ENCODE peak calls at places on chromosomes 7 and 10, in nine cellular contexts. B, L, C, G, M, F, Y, Z and W are unnamed samples.

GRCh38 chr10:51733061-51733460 is 33.7 kb upstream of the CSTF2T start:
- DNase-seq in B (no peak), L (no peak), C (no peak), G (no peak), M (no peak), F (no peak), Y (no peak), Z (no peak), W (no peak)

GRCh38 chr7:12111461-12112405 is 99.4 kb upstream of the TMEM106B start:
- DNase-seq in B (no peak), L (no peak), C (no peak), G (no peak), M (no peak), F (no peak), Y (no peak), Z (peak; percentile 23), W (peak; percentile 17)

GRCh38 chr7:80288175-80289122 is 153.8 kb downstream of the GNAI1 start:
- DNase-seq in B (peak; percentile 44), L (no peak), C (no peak), G (no peak), M (no peak), F (no peak), Y (no peak), Z (no peak), W (no peak)

GRCh38 chr10:72254891-72255568 is 18.7 kb upstream of the DDIT4 start:
- DNase-seq in B (peak; percentile 87), L (peak; percentile 89), C (no peak), G (no peak), M (peak; percentile 74), F (peak; percentile 97), Y (peak; percentile 88), Z (peak; percentile 95), W (peak; percentile 91)

GRCh38 chr7:101608772-101609713 is 20.1 kb downstream of the MYL10 start:
- DNase-seq in B (no peak), L (peak; percentile 73), C (no peak), G (no peak), M (no peak), F (no peak), Y (no peak), Z (no peak), W (no peak)

GRCh38 chr10:84224411-84225028 is 824 bp downstream of the LRIT2 start:
- DNase-seq in B (no peak), L (no peak), C (no peak), G (no peak), M (no peak), F (no peak), Y (no peak), Z (no peak), W (no peak)

GRCh38 chr7:22052650-22053336 is 107.1 kb upstream of the CDCA7L start:
- DNase-seq in B (no peak), L (no peak), C (no peak), G (no peak), M (no peak), F (no peak), Y (no peak), Z (no peak), W (no peak)

GRCh38 chr7:157832866-157833607 is 496.2 kb downstream of the DNAJB6 start:
- DNase-seq in B (no peak), L (no peak), C (no peak), G (no peak), M (no peak), F (no peak), Y (no peak), Z (no peak), W (no peak)

DNA sequence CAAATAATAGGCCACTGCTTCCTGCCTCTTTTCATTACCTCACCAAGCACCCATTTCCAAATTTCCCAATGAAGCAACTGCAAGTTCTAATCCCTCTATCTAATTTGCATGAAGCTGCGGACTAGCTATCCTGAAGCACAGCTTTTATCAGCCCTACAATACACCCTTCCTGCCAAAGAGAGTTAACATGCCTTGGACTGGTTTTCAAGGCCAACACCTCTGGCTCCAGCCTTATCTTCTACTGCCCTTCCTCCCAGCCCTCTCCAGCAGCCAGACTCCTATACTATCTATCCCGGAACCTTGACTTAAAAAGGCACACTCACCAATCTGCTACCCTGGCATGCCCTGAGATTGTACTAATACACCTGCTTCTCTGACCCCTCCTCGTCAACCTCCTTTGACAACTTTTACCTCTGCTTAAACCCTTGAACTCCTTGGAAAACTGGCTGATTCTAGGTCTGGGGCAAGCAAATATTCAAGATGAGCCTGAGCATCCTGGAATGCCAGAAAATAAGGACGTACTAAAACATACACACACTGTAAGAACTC is 73.4 kb downstream of the SGMS1 start:
- DNase-seq in B (no peak), L (no peak), C (no peak), G (no peak), M (no peak), F (no peak), Y (peak; percentile 41), Z (peak; percentile 78), W (no peak)
- TF ChIP-seq POLR2A in B (no peak), L (no peak), C (no peak), G (no peak), M (no peak), F (no peak), Y (no peak), Z (no peak), W (no peak)

DNA sequence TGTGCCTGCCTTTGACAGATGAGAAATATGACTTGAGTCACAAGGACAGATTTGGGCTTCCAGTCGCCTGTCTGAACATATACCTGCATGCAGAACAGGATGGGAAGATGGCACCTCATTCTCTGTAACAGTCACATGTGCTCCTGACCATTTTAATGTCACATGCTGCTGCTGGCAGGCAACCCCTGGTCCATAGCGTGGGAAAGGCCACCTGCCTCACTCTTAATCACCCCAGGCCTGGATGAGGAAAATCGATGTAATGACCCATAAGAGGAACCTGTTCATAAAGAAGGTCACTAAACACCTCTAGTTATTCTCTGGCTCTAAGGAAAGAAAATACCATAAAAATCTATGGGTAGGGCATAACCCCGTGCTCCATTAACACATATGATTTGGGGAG is 110.2 kb downstream of the GFRA1 start:
- DNase-seq in B (no peak), L (no peak), C (no peak), G (no peak), M (no peak), F (no peak), Y (no peak), Z (no peak), W (no peak)
- TF ChIP-seq CTCF in B (no peak), L (no peak), C (no peak), G (no peak), M (no peak), F (no peak), Y (no peak), Z (no peak), W (no peak)

GRCh38 chr10:31929260-31929985 is 792 bp upstream of the ARHGAP12 start:
- DNase-seq in B (peak; percentile 64), L (peak; percentile 67), C (no peak), G (no peak), M (peak; percentile 66), F (no peak), Y (peak; percentile 53), Z (peak; percentile 73), W (peak; percentile 47)

GRCh38 chr10:31926765-31927596 is 1.6 kb downstream of the ARHGAP12 start:
- DNase-seq in B (peak; percentile 38), L (no peak), C (no peak), G (no peak), M (no peak), F (no peak), Y (no peak), Z (no peak), W (no peak)

GRCh38 chr10:31929986-31930675 is 1.5 kb upstream of the ARHGAP12 start:
- DNase-seq in B (no peak), L (no peak), C (no peak), G (no peak), M (peak; percentile 34), F (no peak), Y (no peak), Z (no peak), W (no peak)

GRCh38 chr10:31927597-31928530 is 767 bp downstream of the ARHGAP12 start:
- DNase-seq in B (peak; percentile 77), L (peak; percentile 35), C (no peak), G (peak; percentile 19), M (peak; percentile 62), F (no peak), Y (peak; percentile 55), Z (peak; percentile 67), W (peak; percentile 46)

GRCh38 chr10:31928531-31929259 is at the start of gene ARHGAP12:
- DNase-seq in B (peak; percentile 89), L (peak; percentile 92), C (no peak), G (peak; percentile 38), M (peak; percentile 89), F (peak; percentile 97), Y (peak; percentile 93), Z (peak; percentile 89), W (peak; percentile 93)
- H3K4me1 ChIP-seq in B (peaks cover 55% of the 10 kb centered on the region), L (no peaks in the 10 kb centered on the region), C (peaks cover 52% of the 10 kb centered on the region), G (peaks cover 46% of the 10 kb centered on the region), M (peaks cover 13% of the 10 kb centered on the region), F (peaks cover 41% of the 10 kb centered on the region), Y (peaks cover 36% of the 10 kb centered on the region), Z (peaks cover 38% of the 10 kb centered on the region), W (no peaks in the 10 kb centered on the region)

GRCh38 chr10:45466784-45467183 is 92.8 kb downstream of the ALOX5 start:
- DNase-seq in B (no peak), L (no peak), C (no peak), G (no peak), M (no peak), F (no peak), Y (no peak), Z (peak; percentile 67), W (no peak)

GRCh38 chr10:45471531-45472310 is 97.7 kb downstream of the ALOX5 start:
- DNase-seq in B (no peak), L (no peak), C (no peak), G (no peak), M (no peak), F (peak; percentile 55), Y (no peak), Z (peak; percentile 58), W (no peak)

GRCh38 chr10:45473126-45473525 is 99.1 kb downstream of the ALOX5 start:
- DNase-seq in B (no peak), L (no peak), C (no peak), G (no peak), M (no peak), F (no peak), Y (no peak), Z (no peak), W (no peak)

GRCh38 chr10:45468110-45468509 is 94.1 kb downstream of the ALOX5 start:
- DNase-seq in B (no peak), L (no peak), C (no peak), G (no peak), M (no peak), F (peak; percentile 42), Y (no peak), Z (no peak), W (no peak)

DNA sequence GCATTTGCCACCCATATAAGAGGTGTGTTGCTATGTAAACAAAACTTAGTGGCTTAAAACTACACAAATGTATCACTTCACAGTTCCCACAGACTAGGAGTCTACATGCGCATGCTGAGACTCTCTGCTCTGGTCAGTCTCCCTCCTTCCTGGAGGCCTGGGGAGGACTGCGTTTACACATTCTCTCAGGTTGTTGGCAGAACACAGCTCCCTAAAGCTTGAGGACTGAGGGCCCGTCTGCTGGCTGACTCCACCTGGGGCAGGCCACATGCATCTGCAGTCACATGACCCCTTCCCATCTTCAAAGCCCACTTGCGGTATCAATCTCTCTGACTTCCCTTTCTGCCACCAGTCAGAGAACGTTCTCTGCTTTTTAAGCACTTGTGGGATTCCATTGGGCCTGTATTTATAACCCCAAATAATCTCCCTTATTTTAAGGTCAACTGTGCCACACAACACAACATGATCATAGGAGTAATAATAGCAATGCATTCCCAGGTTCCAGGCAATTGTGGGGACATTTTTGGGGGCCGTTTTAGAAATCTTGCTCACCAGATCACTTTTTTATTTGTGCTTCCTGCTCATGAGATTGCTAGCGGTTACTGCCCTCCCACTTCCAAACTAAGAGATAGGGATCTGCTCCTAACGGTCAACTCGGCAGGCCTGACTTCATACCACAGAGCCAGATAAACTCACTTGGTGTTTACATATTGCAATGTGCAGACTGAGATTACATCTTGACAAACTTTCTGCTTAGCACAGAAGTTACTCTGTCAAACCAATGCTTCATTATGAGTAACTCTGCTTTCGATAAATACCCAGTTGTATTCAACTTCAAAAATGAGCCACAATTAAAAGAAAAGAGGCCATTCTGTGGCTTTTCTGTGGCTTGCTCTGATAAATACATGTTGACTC is 96.3 kb downstream of the ALOX5 start:
- DNase-seq in B (no peak), L (no peak), C (no peak), G (no peak), M (peak; percentile 78), F (peak; percentile 90), Y (no peak), Z (no peak), W (no peak)
- TF ChIP-seq POLR2A in B (no peak), L (no peak), C (no peak), G (no peak), M (no peak), F (no peak), Y (no peak), Z (no peak), W (no peak)